ENCODE peak calls at places on chromosomes 13 and 19, in six cellular contexts. One of them, this sample, is unnamed. For H3K9me3, the result is how much of the 10 kb centered on the place peaks cover.

GRCh38 chr13:59178344-59178743 is 985.4 kb downstream of the DIAPH3 start:
- DNase-seq in fibroblast of lung: no peak
- DNase-seq in cardiac muscle cell: peak
- DNase-seq in tibial artery: no peak
- DNase-seq in uterus: no peak
- DNase-seq in Peyer's patch: no peak
- DNase-seq in this sample: no peak

GRCh38 chr13:24220086-24220703 is 59.7 kb downstream of the SPATA13 start:
- DNase-seq in fibroblast of lung: peak
- DNase-seq in Peyer's patch: no peak
- DNase-seq in tibial artery: peak
- DNase-seq in cardiac muscle cell: peak
- DNase-seq in uterus: no peak
- DNase-seq in this sample: peak

GRCh38 chr13:23723463-23723862 is 153.3 kb downstream of the TNFRSF19 start:
- DNase-seq in uterus: no peak
- DNase-seq in Peyer's patch: no peak
- DNase-seq in cardiac muscle cell: no peak
- DNase-seq in fibroblast of lung: peak
- DNase-seq in tibial artery: no peak
- DNase-seq in this sample: no peak

GRCh38 chr19:46975011-46975917 is 44.4 kb upstream of the NPAS1 start:
- DNase-seq in tibial artery: no peak
- DNase-seq in Peyer's patch: no peak
- DNase-seq in cardiac muscle cell: no peak
- DNase-seq in fibroblast of lung: peak
- DNase-seq in uterus: no peak
- DNase-seq in this sample: no peak

GRCh38 chr19:49641688-49642487 is at the start of gene SCAF1:
- DNase-seq in uterus: peak
- DNase-seq in fibroblast of lung: peak
- DNase-seq in tibial artery: peak
- DNase-seq in cardiac muscle cell: peak
- DNase-seq in Peyer's patch: peak
- DNase-seq in this sample: peak

GRCh38 chr13:45119469-45119989 is 781 bp upstream of the GTF2F2 start:
- DNase-seq in cardiac muscle cell: no peak
- DNase-seq in uterus: no peak
- DNase-seq in Peyer's patch: no peak
- DNase-seq in fibroblast of lung: peak
- DNase-seq in tibial artery: no peak
- DNase-seq in this sample: no peak

GRCh38 chr19:11673608-11674041 is 65.1 kb downstream of the ZNF823 start:
- DNase-seq in tibial artery: peak
- DNase-seq in uterus: peak
- DNase-seq in Peyer's patch: peak
- DNase-seq in cardiac muscle cell: peak
- DNase-seq in fibroblast of lung: peak
- DNase-seq in this sample: peak

GRCh38 chr19:29285878-29286277 is 72.9 kb upstream of the UQCRFS1 start:
- DNase-seq in uterus: peak
- DNase-seq in tibial artery: no peak
- DNase-seq in fibroblast of lung: no peak
- DNase-seq in cardiac muscle cell: peak
- DNase-seq in Peyer's patch: no peak
- DNase-seq in this sample: no peak

GRCh38 chr13:60765700-60766411 is 368.8 kb downstream of the TDRD3 start:
- DNase-seq in uterus: no peak
- DNase-seq in Peyer's patch: no peak
- DNase-seq in fibroblast of lung: peak
- DNase-seq in cardiac muscle cell: peak
- DNase-seq in tibial artery: no peak
- DNase-seq in this sample: no peak

GRCh38 chr13:51249254-51249653 is 27.1 kb downstream of the FAM124A start:
- DNase-seq in tibial artery: no peak
- DNase-seq in Peyer's patch: no peak
- DNase-seq in uterus: no peak
- DNase-seq in cardiac muscle cell: no peak
- DNase-seq in fibroblast of lung: peak
- DNase-seq in this sample: no peak

GRCh38 chr19:49142866-49143335 is 12.3 kb downstream of the HRC start:
- DNase-seq in fibroblast of lung: peak
- DNase-seq in uterus: peak
- DNase-seq in Peyer's patch: peak
- DNase-seq in tibial artery: peak
- DNase-seq in cardiac muscle cell: peak
- DNase-seq in this sample: peak

GRCh38 chr19:13978306-13978705 is 26.0 kb downstream of the DCAF15 start:
- DNase-seq in uterus: peak
- DNase-seq in Peyer's patch: peak
- DNase-seq in cardiac muscle cell: peak
- DNase-seq in tibial artery: peak
- DNase-seq in fibroblast of lung: no peak
- DNase-seq in this sample: peak

GRCh38 chr13:31824705-31825512 is 85.6 kb downstream of the RXFP2 start:
- DNase-seq in fibroblast of lung: peak
- DNase-seq in tibial artery: no peak
- DNase-seq in cardiac muscle cell: no peak
- DNase-seq in uterus: no peak
- DNase-seq in Peyer's patch: no peak
- DNase-seq in this sample: no peak

GRCh38 chr19:55578761-55579747 is 1.6 kb downstream of the ZNF579 start:
- DNase-seq in cardiac muscle cell: no peak
- DNase-seq in uterus: no peak
- DNase-seq in Peyer's patch: no peak
- DNase-seq in fibroblast of lung: no peak
- DNase-seq in tibial artery: no peak
- DNase-seq in this sample: no peak

DNA sequence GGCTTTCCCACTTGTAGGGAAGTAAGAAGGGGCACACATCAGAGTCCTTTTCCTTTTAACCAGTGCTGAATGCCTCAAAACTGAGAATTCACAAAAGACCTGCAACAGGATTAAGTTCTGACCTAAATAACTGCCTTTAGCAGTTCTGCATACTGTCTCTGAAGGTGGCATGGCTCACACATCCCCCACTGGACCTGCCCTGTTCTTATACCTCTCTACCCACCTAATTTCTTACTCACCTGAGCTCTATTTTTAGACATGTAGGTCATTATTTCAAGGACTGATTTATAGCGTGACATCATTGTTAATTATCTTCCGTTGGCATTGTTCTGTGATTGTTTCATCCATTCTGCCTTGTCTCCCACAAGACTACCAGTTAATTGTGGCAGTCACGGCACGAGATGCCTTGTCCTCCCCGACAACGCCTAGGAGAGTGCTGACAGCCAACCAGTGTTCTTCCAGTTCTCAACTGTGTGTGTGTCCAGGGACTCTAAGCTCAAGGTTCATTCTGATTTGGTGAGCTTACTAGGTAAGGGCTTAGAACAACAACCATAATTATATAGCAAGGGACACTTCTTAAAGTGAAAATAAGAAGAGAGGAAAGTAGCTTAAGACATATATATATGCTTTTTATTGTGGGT is 27.2 kb upstream of the UBL3 start:
- DNase-seq in cardiac muscle cell: peak
- DNase-seq in Peyer's patch: peak
- DNase-seq in fibroblast of lung: no peak
- DNase-seq in uterus: no peak
- DNase-seq in tibial artery: no peak
- DNase-seq in this sample: no peak
- H3K4me3 ChIP-seq in cardiac muscle cell: no peak
- H3K4me3 ChIP-seq in Peyer's patch: no peak
- H3K4me3 ChIP-seq in fibroblast of lung: no peak
- H3K4me3 ChIP-seq in uterus: no peak
- H3K4me3 ChIP-seq in tibial artery: no peak
- H3K4me3 ChIP-seq in this sample: no peak

GRCh38 chr19:32199501-32200040 is 145.8 kb upstream of the ZNF507 start:
- DNase-seq in uterus: no peak
- DNase-seq in cardiac muscle cell: no peak
- DNase-seq in fibroblast of lung: no peak
- DNase-seq in Peyer's patch: no peak
- DNase-seq in tibial artery: no peak
- DNase-seq in this sample: peak

GRCh38 chr19:32195706-32196610 is 149.5 kb upstream of the ZNF507 start:
- DNase-seq in Peyer's patch: no peak
- DNase-seq in cardiac muscle cell: no peak
- DNase-seq in tibial artery: no peak
- DNase-seq in uterus: no peak
- DNase-seq in fibroblast of lung: no peak
- DNase-seq in this sample: no peak

GRCh38 chr19:32196690-32197420 is 148.6 kb upstream of the ZNF507 start:
- DNase-seq in Peyer's patch: no peak
- DNase-seq in tibial artery: no peak
- DNase-seq in cardiac muscle cell: no peak
- DNase-seq in uterus: no peak
- DNase-seq in fibroblast of lung: no peak
- DNase-seq in this sample: no peak

GRCh38 chr19:32200312-32201038 is 144.9 kb upstream of the ZNF507 start:
- DNase-seq in Peyer's patch: no peak
- DNase-seq in tibial artery: no peak
- DNase-seq in fibroblast of lung: no peak
- DNase-seq in cardiac muscle cell: no peak
- DNase-seq in uterus: no peak
- DNase-seq in this sample: no peak

DNA sequence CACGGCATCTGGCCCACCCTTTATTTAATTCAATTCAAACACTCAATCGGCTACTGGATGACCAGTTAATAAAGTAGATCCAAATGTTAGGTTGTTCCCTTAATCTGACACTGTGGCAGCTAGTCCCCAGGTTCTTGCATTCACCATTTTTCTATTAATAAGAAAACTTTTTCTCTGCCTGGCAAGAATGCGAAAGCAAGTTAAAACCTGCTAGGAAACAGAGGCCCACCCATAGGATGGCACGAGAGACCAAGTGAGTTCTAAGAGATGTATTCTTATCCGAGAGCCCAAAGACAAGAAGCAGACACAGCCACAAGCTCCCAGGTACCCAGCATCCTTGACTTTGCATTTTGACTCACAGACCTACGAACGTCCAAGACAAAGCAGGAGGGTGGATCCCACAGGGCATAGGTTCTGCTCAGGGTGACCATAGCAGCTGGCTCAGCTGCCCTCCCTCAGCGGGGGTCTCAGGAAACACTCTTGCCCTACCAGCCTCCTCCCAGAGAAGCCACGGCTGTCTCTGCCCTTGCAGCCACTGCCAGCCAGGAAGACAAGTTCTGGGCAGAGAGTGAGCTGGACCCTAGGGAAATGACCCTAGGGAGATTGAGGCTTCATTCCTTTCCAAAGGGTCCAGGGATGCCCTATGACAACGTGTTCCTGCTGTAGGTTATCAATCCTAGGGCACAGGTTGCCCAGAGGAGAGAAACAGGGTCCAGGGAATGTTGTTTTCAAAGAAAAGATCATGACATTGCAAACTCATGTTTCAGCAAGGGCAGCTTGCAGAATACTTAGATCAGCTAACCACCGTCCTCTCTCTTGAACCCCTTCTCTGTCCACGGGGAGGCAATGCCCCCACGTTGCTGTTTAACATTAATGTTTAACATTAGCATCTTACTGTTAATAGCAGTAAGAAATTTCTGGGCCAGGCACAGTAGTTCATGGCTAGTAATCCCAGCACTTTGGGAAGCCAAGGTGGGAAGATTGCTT is 147.2 kb upstream of the ZNF507 start:
- DNase-seq in tibial artery: no peak
- DNase-seq in Peyer's patch: no peak
- DNase-seq in cardiac muscle cell: no peak
- DNase-seq in fibroblast of lung: no peak
- DNase-seq in uterus: no peak
- DNase-seq in this sample: no peak
- H3K9me3 ChIP-seq in tibial artery: under half
- H3K9me3 ChIP-seq in Peyer's patch: under half
- H3K9me3 ChIP-seq in cardiac muscle cell: under half
- H3K9me3 ChIP-seq in fibroblast of lung: under half
- H3K9me3 ChIP-seq in uterus: under half
- H3K9me3 ChIP-seq in this sample: under half

DNA sequence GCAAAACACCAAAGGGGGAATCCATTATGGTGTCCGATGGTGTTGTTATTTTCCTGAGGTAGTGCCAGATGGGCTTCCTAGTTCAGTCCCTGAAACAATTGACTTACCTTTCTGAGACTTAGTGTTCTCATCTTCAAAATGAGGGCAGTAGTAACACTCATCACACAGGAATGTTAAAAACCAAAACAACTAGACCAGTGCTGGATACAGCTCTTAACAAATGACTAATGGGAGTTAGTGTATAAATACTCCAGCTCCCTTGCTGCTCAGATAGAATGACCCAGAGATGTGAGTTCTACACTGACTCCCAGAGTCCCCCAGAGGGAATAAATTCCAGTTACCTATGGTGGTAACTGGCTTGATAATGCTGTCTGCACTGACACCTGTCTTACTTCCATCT is 49.9 kb downstream of the MBD3L2B start:
- DNase-seq in Peyer's patch: no peak
- DNase-seq in fibroblast of lung: peak
- DNase-seq in uterus: no peak
- DNase-seq in tibial artery: no peak
- DNase-seq in cardiac muscle cell: no peak
- DNase-seq in this sample: no peak
- TF ChIP-seq CTCF in Peyer's patch: no peak
- TF ChIP-seq CTCF in fibroblast of lung: no peak
- TF ChIP-seq CTCF in uterus: no peak
- TF ChIP-seq CTCF in tibial artery: no peak
- TF ChIP-seq CTCF in cardiac muscle cell: no peak
- TF ChIP-seq CTCF in this sample: no peak

DNA sequence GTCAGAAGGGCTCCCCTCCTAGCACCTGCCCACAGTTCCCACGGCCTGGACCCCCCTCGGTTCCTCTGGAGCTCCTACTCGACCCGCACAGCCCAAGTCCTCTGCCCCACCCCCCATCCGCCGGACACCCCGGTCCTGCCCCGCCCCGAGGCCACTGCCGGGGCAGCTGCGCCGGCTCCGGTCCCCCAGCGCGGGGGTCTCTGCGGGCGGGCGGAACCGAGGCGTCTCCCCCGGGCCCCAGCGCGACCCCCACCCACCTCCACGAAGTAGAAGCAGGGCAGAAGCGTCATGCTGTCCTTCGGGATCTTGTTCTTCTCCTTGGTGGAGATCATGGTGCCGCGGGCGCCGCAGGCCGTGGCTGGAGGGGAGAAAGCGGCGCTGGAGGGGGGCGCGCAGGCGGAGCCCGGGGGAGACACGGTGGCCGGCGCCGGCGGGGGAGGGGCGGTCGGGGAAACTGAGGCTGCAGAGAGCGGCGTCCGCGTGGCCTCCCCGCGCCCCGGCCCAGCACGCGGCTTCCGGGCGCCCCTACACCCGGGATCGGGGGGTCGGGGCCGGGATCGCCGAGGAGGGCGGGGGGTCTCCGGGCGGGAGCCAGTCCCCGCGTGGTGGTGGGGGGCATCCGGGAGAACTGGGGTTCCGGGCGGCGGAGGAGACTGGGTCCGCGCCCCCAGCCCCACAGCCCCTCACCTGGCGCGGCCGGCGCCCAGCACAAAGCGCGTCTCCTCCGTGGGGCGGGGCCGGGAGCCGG is at the start of gene PLPPR3:
- DNase-seq in Peyer's patch: no peak
- DNase-seq in cardiac muscle cell: peak
- DNase-seq in tibial artery: no peak
- DNase-seq in fibroblast of lung: no peak
- DNase-seq in uterus: no peak
- DNase-seq in this sample: no peak
- H3K4me3 ChIP-seq in Peyer's patch: peak
- H3K4me3 ChIP-seq in cardiac muscle cell: peak
- H3K4me3 ChIP-seq in tibial artery: no peak
- H3K4me3 ChIP-seq in fibroblast of lung: no peak
- H3K4me3 ChIP-seq in uterus: no peak
- H3K4me3 ChIP-seq in this sample: peak

This sample was measured in ascending aorta.